ENCODE peak calls at places on chromosomes 16 and 17, in ten cellular contexts. Q is gastrocnemius medialis, V is left lung, Y is right lobe of liver, Z is pancreas, T is ovary, H is MM.1S, G is psoas muscle, B is brain microvascular endothelial cell, K is heart right ventricle. R is an unnamed sample.
A peak's percentile ranks its signal among the peaks of the same experiment; 100 is the strongest.

GRCh38 chr16:77220427-77220826 is 21.2 kb downstream of the SYCE1L start:
- DNase-seq in H (no peak), K (no peak), V (no peak), Q (no peak), G (no peak), T (no peak), B (no peak), Z (no peak), Y (no peak), R (peak; percentile 32)

GRCh38 chr16:83307206-83307990 is 500.4 kb upstream of the HSBP1 start:
- DNase-seq in K (no peak), Q (no peak), V (no peak), Y (no peak), G (no peak), B (no peak), Z (no peak), H (no peak), T (no peak), R (no peak)

GRCh38 chr17:74865504-74866197 is 6.0 kb upstream of the GRIN2C start:
- DNase-seq in T (no peak), Z (peak; percentile 64), B (no peak), G (peak; percentile 45), V (peak; percentile 73), K (no peak), Q (no peak), H (no peak), Y (no peak), R (no peak)

GRCh38 chr17:71809537-71809936 is 311.3 kb upstream of the SOX9 start:
- DNase-seq in Q (no peak), Y (no peak), H (no peak), Z (no peak), T (no peak), B (no peak), V (no peak), G (no peak), K (no peak), R (no peak)

GRCh38 chr16:28597692-28598261 is 927 bp upstream of the SULT1A2 start:
- DNase-seq in Q (no peak), V (no peak), B (no peak), Z (no peak), K (no peak), T (no peak), Y (peak; percentile 63), G (no peak), H (peak; percentile 41), R (no peak)

GRCh38 chr17:57622886-57623433 is 122.1 kb downstream of the CCDC182 start:
- DNase-seq in G (no peak), Z (no peak), V (no peak), K (no peak), H (no peak), T (peak; percentile 15), Q (no peak), Y (no peak), B (peak; percentile 77), R (peak; percentile 71)

GRCh38 chr16:65235339-65236177 is 113.7 kb upstream of the CDH11 start:
- DNase-seq in Y (no peak), H (no peak), Q (no peak), K (no peak), Z (no peak), T (no peak), V (no peak), B (no peak), G (no peak), R (no peak)

GRCh38 chr17:233473-233941 is 52.1 kb upstream of the DOC2B start:
- DNase-seq in T (peak; percentile 24), Z (peak; percentile 55), K (no peak), Q (no peak), B (no peak), Y (peak; percentile 90), V (no peak), G (peak; percentile 48), H (peak; percentile 19), R (no peak)

GRCh38 chr17:35373532-35373983 is at the start of gene SLFN11:
- DNase-seq in T (peak; percentile 94), Z (peak; percentile 66), G (peak; percentile 90), Q (peak; percentile 72), H (peak; percentile 85), Y (peak; percentile 83), B (peak; percentile 52), V (peak; percentile 90), K (peak; percentile 83), R (peak; percentile 98)

GRCh38 chr16:66035096-66035495 is 331.4 kb upstream of the CDH5 start:
- DNase-seq in T (no peak), K (no peak), G (no peak), B (no peak), Z (no peak), Y (peak; percentile 65), H (no peak), V (no peak), Q (no peak), R (peak; percentile 57)

GRCh38 chr17:10447035-10447931 is 22.1 kb downstream of the MYH4 start:
- DNase-seq in G (no peak), Y (no peak), Z (no peak), K (no peak), H (no peak), B (no peak), Q (no peak), V (no peak), T (no peak), R (no peak)

GRCh38 chr17:43905400-43905984 is 1.8 kb downstream of the MPP2 start:
- DNase-seq in B (no peak), H (no peak), V (no peak), Q (no peak), Z (no peak), T (no peak), Y (no peak), G (no peak), K (no peak), R (no peak)

GRCh38 chr17:51997723-51998122 is 160.8 kb downstream of the CA10 start:
- DNase-seq in H (no peak), V (no peak), G (no peak), Y (no peak), B (no peak), Z (no peak), Q (no peak), T (no peak), K (no peak), R (no peak)

DNA sequence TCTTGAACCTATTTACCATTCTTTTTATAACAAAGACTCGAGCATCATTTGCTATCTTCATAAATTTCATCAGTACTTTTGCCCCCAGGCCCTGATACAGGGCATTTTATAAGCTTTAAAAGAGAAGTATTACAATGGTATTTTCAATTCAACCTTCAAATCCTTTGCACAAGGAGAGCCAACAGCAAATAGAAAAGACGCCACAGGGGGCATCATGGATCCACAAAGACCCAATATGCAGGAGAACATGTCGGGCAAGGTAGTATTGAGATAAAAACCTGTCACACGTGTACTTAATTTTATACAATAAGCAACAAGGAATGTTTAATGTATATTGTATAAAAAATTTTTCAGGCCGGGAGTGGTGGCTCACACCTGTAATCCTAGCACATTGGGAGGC is 10.2 kb downstream of the MAP3K14 start:
- DNase-seq in K (no peak), H (no peak), Q (no peak), Z (no peak), Y (no peak), T (no peak), B (no peak), V (no peak), G (no peak), R (no peak)
- TF ChIP-seq CTCF in K (no peak), H (no peak), Q (no peak), Z (no peak), Y (no peak), T (no peak), B (peak; percentile 32), V (no peak), G (no peak), R (no peak)

DNA sequence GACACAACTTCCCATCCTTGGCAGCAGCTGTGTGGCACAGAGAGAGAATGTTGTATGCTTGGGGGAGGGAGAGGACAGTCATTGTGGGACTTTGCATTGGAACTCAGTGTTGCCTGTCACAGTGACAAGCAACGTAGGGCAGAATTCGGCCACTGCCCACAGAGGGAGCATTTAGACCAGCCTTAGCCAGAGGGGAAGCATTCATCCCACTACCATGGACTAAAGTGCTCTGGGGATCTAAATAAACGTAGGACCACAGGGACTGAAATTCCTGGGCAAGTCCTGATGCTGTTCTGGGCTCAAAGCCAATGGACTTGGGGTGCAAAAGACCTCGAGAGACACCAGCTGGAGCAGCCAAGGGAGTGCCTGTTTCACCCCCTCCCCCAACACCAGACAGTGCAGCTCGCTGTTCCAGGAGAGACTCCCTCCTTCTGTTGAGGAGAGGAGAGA is 44.9 kb downstream of the ABCA8 start:
- DNase-seq in Y (no peak), G (peak; percentile 53), T (peak; percentile 50), Z (no peak), Q (no peak), H (no peak), K (no peak), V (peak; percentile 10), B (peak; percentile 1), R (no peak)
- H3K27ac ChIP-seq in Y (peak overlapping the region; percentile 16), G (no peak overlapping the region), T (peak overlapping the region; percentile 18), Z (no peak overlapping the region), Q (peak overlapping the region; percentile 35), H (no peak overlapping the region), K (peak overlapping the region; percentile 36), V (peak overlapping the region; percentile 84), B (no peak overlapping the region), R (peak overlapping the region; percentile 68)

GRCh38 chr17:49995055-49995738 is at the start of gene DLX3:
- DNase-seq in K (peak; percentile 71), B (peak; percentile 46), V (peak; percentile 91), H (no peak), Z (peak; percentile 87), Y (no peak), Q (no peak), G (peak; percentile 72), T (peak; percentile 71), R (peak; percentile 75)
- H3K27me3 ChIP-seq in K (peaks cover 95% of the 10 kb centered on the region), B (peaks cover 64% of the 10 kb centered on the region), V (peaks cover 95% of the 10 kb centered on the region), H (peaks cover 91% of the 10 kb centered on the region), Z (no peaks in the 10 kb centered on the region), Y (no peaks in the 10 kb centered on the region), Q (peaks cover 70% of the 10 kb centered on the region), G (peaks cover 32% of the 10 kb centered on the region), T (peaks cover 3% of the 10 kb centered on the region), R (peaks cover 9% of the 10 kb centered on the region)

DNA sequence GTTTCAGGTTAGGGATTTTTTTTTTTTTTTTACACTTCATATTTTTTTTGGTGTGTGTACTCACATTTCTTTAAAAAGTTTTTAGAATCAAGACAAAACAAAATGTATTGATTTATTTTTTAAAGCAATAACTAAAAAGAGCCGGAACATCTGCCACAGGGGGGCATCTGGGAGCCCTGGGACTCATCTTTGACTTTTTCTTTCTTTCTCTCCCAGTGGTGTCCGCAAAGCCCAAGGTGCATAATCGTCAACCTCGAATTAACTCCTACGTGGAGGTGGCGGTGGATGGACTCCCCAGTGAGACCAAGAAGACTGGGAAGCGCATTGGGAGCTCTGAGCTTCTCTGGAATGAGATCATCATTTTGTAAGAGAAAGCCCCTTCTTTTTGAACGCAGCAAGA is 36.3 kb downstream of the WWP2 start:
- DNase-seq in H (no peak), Q (no peak), Y (no peak), G (no peak), K (no peak), V (no peak), Z (no peak), B (peak; percentile 28), T (peak; percentile 43), R (no peak)
- TF ChIP-seq CTCF in H (no peak), Q (no peak), Y (no peak), G (peak; percentile 26), K (peak; percentile 55), V (no peak), Z (no peak), B (peak; percentile 72), T (no peak), R (peak; percentile 58)

R was measured in right atrium auricular region.